ENCODE peak calls at places on chromosome 1, in eight cellular contexts. G is PC-3; U is PC-9; Q is fibroblast of lung; Z is CD8-positive, alpha-beta T cell; M is spleen; J is coronary artery; D is A673. Y is an unnamed sample.

GRCh38 chr1:222370911-222371717 is 176.8 kb downstream of the HHIPL2 start:
- DNase-seq in U (no peak), G (no peak), Q (peak), D (no peak), Z (no peak), J (no peak), M (no peak), Y (no peak)

GRCh38 chr1:56157477-56157876 is 421.9 kb downstream of the PLPP3 start:
- DNase-seq in G (no peak), Z (no peak), D (no peak), J (no peak), Q (peak), U (no peak), M (no peak), Y (no peak)

GRCh38 chr1:235552146-235552716 is 48.0 kb upstream of the B3GALNT2 start:
- DNase-seq in M (no peak), G (no peak), Q (no peak), U (no peak), J (no peak), Z (no peak), D (no peak), Y (no peak)

GRCh38 chr1:9231648-9232332 is 2.8 kb upstream of the H6PD start:
- DNase-seq in G (peak), D (no peak), J (no peak), Z (no peak), Q (peak), M (peak), U (peak), Y (no peak)

GRCh38 chr1:214401666-214402065 is 120.7 kb downstream of the SMYD2 start:
- DNase-seq in U (no peak), Q (peak), G (no peak), J (no peak), Z (no peak), M (no peak), D (peak), Y (peak)

GRCh38 chr1:65431111-65431705 is 10.7 kb downstream of the LEPR start:
- DNase-seq in G (peak), U (no peak), M (no peak), D (peak), Z (no peak), J (no peak), Q (peak), Y (peak)

GRCh38 chr1:86423873-86424272 is at the start of gene CLCA2:
- DNase-seq in Q (no peak), G (no peak), M (no peak), D (no peak), U (no peak), Z (no peak), J (no peak), Y (no peak)

GRCh38 chr1:173742203-173742886 is 27.6 kb downstream of the KLHL20 start:
- DNase-seq in Q (no peak), Z (no peak), G (no peak), M (no peak), U (no peak), J (no peak), D (no peak), Y (no peak)

GRCh38 chr1:28640766-28641165 is 2.1 kb downstream of the TAF12 start:
- DNase-seq in U (no peak), Q (peak), G (peak), Z (no peak), M (peak), J (no peak), D (no peak), Y (peak)

GRCh38 chr1:30360281-30360680 is 363.1 kb downstream of the MATN1 start:
- DNase-seq in J (no peak), U (no peak), G (no peak), Z (no peak), M (no peak), Q (no peak), D (no peak), Y (no peak)

GRCh38 chr1:176745945-176746344 is 283.0 kb downstream of the PAPPA2 start:
- DNase-seq in Z (no peak), G (peak), Q (no peak), M (no peak), U (no peak), D (peak), J (no peak), Y (no peak)

DNA sequence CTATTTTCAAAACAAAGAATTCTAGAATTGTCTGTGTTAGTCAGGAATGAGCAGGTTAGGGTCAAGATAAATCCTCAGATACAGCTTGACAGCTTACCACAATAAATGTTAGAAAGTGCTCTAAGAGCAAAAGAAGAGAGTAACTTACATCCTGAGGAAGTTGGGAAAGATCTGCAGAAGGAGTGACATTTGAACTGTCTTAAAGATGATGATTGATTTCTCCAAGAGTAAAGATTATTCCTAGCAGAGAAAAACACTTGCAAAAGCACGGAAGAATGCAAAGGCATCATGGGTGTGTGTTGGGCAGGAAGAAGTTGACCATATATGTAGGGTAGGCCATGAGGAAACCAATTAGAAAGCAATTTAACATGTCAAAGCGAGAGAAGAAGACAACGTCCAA is 175.4 kb downstream of the LRRC7 start:
- DNase-seq in D (no peak), U (no peak), Q (no peak), Z (no peak), M (no peak), G (no peak), J (no peak), Y (no peak)
- H3K4me3 ChIP-seq in D (no peak), U (no peak), Q (no peak), Z (no peak), M (no peak), G (no peak), J (no peak), Y (no peak)

DNA sequence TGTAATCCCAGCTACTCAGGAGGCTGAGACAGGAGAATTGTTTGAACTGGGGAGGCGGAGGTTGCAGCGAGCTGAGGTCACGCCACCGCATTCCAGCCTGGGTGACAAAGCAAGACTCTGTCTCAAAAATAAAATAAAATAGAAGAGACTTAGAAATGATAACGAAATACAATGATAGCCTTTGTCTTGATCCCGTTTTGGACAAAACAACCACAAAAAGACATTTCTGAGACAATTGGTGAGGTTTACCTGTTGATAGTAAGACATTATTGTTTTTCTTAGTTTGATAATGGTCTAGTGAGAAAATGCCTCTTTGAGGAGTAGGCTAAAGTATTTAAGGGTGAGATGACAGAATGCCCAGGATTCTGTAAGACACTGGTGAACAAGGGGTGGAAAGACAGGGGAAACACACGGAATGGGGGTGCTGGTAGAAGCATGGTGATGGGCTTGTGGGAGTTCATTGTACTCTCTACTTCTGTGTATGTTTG is 11.9 kb upstream of the SHE start:
- DNase-seq in Q (no peak), J (no peak), U (no peak), Z (no peak), M (peak), G (no peak), D (no peak), Y (no peak)
- H3K27ac ChIP-seq in Q (no peak), J (no peak), U (no peak), Z (no peak), M (no peak), G (no peak), D (no peak), Y (no peak)

GRCh38 chr1:171985639-171986038 is 144.3 kb downstream of the DNM3 start:
- DNase-seq in Q (no peak), U (no peak), Z (no peak), M (no peak), G (peak), J (no peak), D (peak), Y (peak)

GRCh38 chr1:171984262-171984661 is 143.0 kb downstream of the DNM3 start:
- DNase-seq in U (no peak), G (no peak), J (no peak), M (no peak), Q (no peak), D (no peak), Z (no peak), Y (no peak)

GRCh38 chr1:171983584-171983983 is 142.3 kb downstream of the DNM3 start:
- DNase-seq in G (peak), J (no peak), Z (no peak), M (no peak), D (peak), Q (peak), U (no peak), Y (peak)

GRCh38 chr1:171988243-171988642 is 146.9 kb downstream of the DNM3 start:
- DNase-seq in Z (no peak), Q (no peak), U (no peak), J (no peak), M (no peak), G (peak), D (no peak), Y (no peak)

DNA sequence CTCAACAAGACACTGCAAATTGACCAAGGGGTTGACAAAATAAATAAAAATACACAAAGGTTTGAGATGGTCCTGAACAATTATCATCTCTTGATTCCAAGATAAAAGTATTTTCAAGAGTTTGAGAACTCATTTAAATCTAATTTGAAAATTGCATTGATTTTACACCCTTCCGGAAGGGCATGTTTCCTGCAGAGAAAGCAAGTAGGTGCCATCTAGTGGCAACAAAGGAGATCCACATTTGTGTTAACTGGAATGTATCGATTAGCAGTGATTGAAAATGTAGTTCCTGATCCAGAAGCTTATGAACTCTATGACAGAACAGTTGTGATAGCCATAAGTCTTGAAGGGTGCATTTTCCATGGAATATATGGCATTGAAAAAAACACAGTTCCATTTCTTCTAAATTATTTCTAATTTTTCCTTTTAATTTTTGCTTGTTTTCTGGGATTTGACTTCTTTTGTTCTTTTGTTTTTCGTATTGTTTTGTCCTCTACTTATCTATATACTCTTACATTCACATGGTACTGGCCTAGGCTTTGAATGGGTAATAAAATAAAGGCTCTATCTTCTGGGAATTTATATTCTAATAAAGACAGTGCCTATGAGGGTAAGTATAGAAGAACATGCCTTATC is 143.7 kb downstream of the DNM3 start:
- DNase-seq in Q (peak), D (peak), U (peak), J (no peak), M (no peak), Z (no peak), G (peak), Y (peak)
- TF ChIP-seq CTCF in Q (peak), D (peak), U (peak), J (peak), M (peak), Z (peak), G (peak), Y (peak)

DNA sequence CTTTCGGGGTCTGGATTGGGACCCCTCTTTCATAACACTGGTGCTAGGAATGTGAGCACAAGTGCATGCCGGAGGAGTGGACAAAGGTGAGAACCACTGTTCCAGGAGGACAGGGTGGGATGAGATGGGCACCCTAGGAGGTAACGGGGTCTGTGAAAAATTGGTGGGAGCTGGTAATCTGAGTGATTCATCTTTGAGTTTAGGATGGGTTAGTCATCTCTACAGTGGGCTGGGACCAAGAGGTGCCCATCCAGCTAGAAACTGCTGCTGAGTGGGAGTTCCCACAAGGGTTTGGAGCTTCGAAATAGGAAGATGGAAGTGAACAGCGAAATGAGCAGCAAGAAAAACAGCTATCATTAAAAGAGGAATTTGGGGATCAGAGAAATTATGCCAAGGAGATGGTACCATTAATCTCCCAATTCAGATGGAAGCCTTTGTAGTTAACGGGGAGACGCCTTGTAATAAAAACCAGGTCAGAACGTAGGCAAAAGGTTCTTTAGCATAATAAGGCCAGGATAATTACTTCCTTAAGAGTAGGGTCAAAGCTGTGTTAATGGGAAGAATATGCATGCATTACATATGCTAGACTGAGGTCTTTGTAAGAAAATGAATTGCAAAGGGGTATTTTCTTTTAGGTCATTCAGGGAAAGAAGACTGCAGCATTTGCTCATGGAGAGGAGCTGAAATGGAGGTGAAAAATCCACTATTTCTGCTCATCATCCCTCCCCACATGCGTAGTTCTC is 55.5 kb downstream of the OLFML3 start:
- DNase-seq in D (no peak), Z (no peak), U (no peak), Q (no peak), M (no peak), J (no peak), G (peak), Y (no peak)
- H3K4me3 ChIP-seq in D (no peak), Z (no peak), U (no peak), Q (no peak), M (no peak), J (no peak), G (peak), Y (no peak)

DNA sequence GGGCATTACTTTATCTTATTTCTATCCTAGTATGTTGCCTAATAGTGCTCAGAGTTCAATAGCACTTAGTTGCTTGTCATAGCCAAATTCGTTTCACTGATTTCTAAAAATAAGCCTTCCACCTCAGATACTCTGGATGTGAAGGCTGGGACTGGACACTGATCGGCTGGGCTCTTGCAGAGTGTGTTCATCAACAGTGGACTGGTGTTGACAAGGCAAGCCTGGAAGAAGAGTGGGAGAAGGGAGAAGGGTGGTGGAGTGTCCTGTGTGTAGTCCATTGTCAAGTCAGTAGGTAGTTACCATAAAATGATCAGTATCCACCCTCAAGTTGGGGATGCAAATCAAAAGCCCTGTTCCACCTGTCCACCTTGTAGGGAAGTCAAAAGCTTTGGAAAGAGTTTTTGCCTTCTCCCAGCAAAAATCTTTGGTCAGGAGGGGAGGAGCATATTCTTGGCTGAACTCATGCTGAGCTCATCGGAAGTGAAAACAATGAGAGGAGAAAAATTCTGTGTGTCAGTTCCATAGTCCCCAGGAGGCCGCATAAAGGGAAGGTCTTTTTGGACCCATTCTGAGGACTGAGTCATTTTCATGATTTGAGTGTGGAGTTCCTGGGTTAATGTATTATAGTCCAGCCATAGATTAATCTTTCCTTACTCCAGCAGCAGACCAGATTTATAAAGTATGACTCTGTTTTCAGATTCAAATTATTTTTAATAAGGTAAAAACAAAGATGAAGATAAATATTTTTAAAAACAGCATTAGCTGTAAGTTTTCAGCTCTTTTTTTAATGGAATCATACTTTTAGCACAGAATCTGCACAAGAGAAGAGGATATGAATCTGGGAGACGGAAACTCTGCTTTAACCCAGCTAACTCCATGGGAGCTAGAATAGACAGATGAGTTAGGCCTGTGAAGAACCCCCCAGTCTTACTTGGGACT is 99.4 kb upstream of the BMP8A start:
- DNase-seq in D (peak), G (peak), U (peak), J (no peak), Z (no peak), M (no peak), Q (peak), Y (peak)
- H3K27ac ChIP-seq in D (peak), G (peak), U (peak), J (peak), Z (no peak), M (peak), Q (peak), Y (peak)

DNA sequence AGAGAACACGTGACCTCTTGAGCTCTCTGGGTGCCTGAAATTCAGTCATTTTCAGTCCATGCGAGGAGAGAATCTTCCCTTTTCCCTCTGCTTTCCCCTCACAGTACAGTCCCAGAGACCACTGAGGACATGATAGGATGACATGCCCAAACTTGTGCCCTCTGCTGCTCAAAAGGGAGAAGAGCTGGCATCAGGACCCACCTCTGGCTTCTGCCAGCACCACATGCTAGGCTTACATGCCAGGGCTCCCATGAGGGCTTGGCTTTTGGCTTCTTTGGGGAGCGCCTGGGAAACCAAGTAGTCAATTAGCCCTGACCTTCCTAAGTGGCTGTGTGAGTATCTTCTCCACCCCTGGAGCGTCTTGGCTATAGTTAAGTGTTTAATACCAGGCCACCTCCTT is 13.8 kb upstream of the KCNQ4 start:
- DNase-seq in Q (no peak), D (peak), Z (no peak), J (peak), U (no peak), G (no peak), M (no peak), Y (no peak)
- TF ChIP-seq CTCF in Q (peak), D (peak), Z (no peak), J (no peak), U (no peak), G (peak), M (no peak), Y (peak)

GRCh38 chr1:248821641-248822040 is 4.1 kb downstream of the SH3BP5L start:
- DNase-seq in U (no peak), Q (no peak), J (peak), M (peak), Z (no peak), D (no peak), G (no peak), Y (no peak)

GRCh38 chr1:248823517-248824001 is 2.2 kb downstream of the SH3BP5L start:
- DNase-seq in M (no peak), Z (no peak), J (peak), D (no peak), U (no peak), Q (peak), G (peak), Y (no peak)

GRCh38 chr1:248821101-248821500 is 4.6 kb downstream of the SH3BP5L start:
- DNase-seq in D (no peak), Z (no peak), M (peak), U (no peak), G (peak), Q (peak), J (peak), Y (no peak)

GRCh38 chr1:248824301-248824700 is 1.4 kb downstream of the SH3BP5L start:
- DNase-seq in J (peak), G (no peak), Q (no peak), U (no peak), Z (no peak), M (no peak), D (no peak), Y (no peak)

DNA sequence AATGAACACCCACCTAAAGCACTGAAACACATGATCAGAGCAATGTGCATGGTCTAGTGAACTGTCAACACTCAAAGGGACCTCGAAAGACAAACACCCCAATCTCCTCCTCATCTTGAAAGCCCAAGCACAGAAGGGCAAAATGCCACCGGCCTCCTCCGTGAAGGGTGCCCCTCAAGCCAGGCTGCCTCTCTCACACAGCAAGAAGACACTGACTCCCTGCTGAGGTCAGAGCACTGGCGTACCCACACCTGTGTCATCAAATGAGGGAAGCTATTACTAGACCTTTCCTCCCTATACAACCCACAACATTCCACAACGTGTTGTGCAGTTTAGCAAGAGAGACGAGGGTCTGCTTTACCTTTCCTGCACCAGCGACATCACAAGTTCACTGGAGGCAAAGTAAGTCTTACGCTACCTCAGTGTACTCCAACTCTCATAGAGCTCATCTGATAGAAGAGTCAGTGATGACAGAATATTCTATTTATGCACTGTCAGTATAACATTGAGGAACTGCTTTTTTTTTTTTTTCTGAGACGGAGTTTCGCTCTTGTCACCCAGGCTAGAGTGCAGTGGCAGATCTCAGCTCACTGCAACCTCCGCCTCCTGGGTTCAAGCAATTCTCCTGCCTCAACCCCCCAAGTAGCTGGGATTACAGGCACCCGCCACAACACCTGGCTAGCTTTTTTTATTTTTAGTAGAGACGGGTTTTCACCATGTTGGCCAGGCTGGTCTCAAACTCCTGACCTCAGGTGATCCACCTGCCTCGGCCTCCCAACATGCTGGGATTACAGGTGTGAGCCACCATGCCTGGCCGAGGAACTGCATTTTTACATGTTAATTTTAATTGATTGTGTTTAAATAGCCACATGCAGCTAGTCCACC is 3.3 kb downstream of the SH3BP5L start:
- DNase-seq in J (peak), Z (no peak), D (no peak), M (peak), G (peak), U (no peak), Q (peak), Y (no peak)
- H3K4me3 ChIP-seq in J (peak), Z (no peak), D (no peak), M (peak), G (peak), U (no peak), Q (no peak), Y (no peak)